ENCODE peak calls at places on chromosomes 2 and 18, in five cellular contexts. T, X, A, W and E are unnamed samples.

GRCh38 chr2:71285706-71286105 is 45.9 kb upstream of the ZNF638 start:
- DNase-seq in T (no peak), X (no peak), A (no peak), W (no peak), E (no peak)

GRCh38 chr2:9145109-9145751 is 61.4 kb upstream of the ASAP2 start:
- DNase-seq in T (no peak), X (no peak), A (no peak), W (no peak), E (no peak)

GRCh38 chr2:173117678-173118077 is 42.0 kb downstream of the MAP3K20 start:
- DNase-seq in T (no peak), X (no peak), A (no peak), W (no peak), E (peak)

GRCh38 chr2:190105554-190105953 is 43.0 kb upstream of the MSTN start:
- DNase-seq in T (no peak), X (no peak), A (no peak), W (no peak), E (no peak)

GRCh38 chr2:224882291-224883171 is 159.7 kb downstream of the DOCK10 start:
- DNase-seq in T (no peak), X (no peak), A (no peak), W (no peak), E (peak)

GRCh38 chr2:30217644-30218361 is 13.5 kb upstream of the LBH start:
- DNase-seq in T (no peak), X (peak), A (no peak), W (no peak), E (peak)

GRCh38 chr18:9526458-9526857 is 51.1 kb downstream of the RALBP1 start:
- DNase-seq in T (no peak), X (no peak), A (no peak), W (no peak), E (no peak)

GRCh38 chr2:58057890-58058590 is 11.4 kb downstream of the VRK2 start:
- DNase-seq in T (no peak), X (no peak), A (no peak), W (no peak), E (no peak)

GRCh38 chr2:98730053-98730850 is 680 bp downstream of the MGAT4A start:
- DNase-seq in T (peak), X (peak), A (peak), W (peak), E (peak)

GRCh38 chr2:42060718-42061619 is 13.1 kb downstream of the PKDCC start:
- DNase-seq in T (no peak), X (peak), A (no peak), W (no peak), E (no peak)

GRCh38 chr2:55958756-55959155 is 35.2 kb upstream of the EFEMP1 start:
- DNase-seq in T (no peak), X (no peak), A (no peak), W (no peak), E (no peak)